ENCODE peak calls at places on chromosome 3, in five cellular contexts. B is cardiac septum, Y is SJSA1, F is GM03348, E is B cell. J is an unnamed sample.

GRCh38 chr3:154766765-154767503 is 313.2 kb upstream of the MME start:
- DNase-seq in Y (no peak), E (no peak), F (no peak), B (no peak), J (no peak)

GRCh38 chr3:42345811-42346210 is 64.6 kb downstream of the LYZL4 start:
- DNase-seq in Y (no peak), B (no peak), E (no peak), F (no peak), J (no peak)

GRCh38 chr3:106840319-106840718 is 536.9 kb upstream of the CCDC54 start:
- DNase-seq in Y (no peak), B (no peak), F (no peak), E (no peak), J (no peak)

GRCh38 chr3:47019201-47019600 is 39.7 kb downstream of the NBEAL2 start:
- DNase-seq in F (no peak), Y (no peak), E (no peak), B (no peak), J (no peak)

GRCh38 chr3:51268132-51268531 is 117.0 kb upstream of the MANF start:
- DNase-seq in E (no peak), F (no peak), Y (no peak), B (no peak), J (no peak)

GRCh38 chr3:13261104-13261800 is 158.9 kb downstream of the NUP210 start:
- DNase-seq in B (no peak), F (no peak), Y (no peak), E (no peak), J (no peak)

GRCh38 chr3:65808407-65808806 is 230.3 kb downstream of the MAGI1 start:
- DNase-seq in E (no peak), F (no peak), B (no peak), Y (no peak), J (no peak)

GRCh38 chr3:89851974-89852621 is 744.7 kb downstream of the EPHA3 start:
- DNase-seq in F (peak), B (no peak), Y (peak), E (no peak), J (no peak)

GRCh38 chr3:5348229-5348628 is 160.7 kb downstream of the EDEM1 start:
- DNase-seq in E (no peak), B (no peak), Y (no peak), F (no peak), J (no peak)

GRCh38 chr3:182786564-182787196 is 6.6 kb upstream of the ATP11B start:
- DNase-seq in Y (no peak), E (no peak), F (no peak), B (no peak), J (no peak)

GRCh38 chr3:190375250-190375649 is 12.7 kb upstream of the CLDN16 start:
- DNase-seq in Y (no peak), E (no peak), B (no peak), F (no peak), J (no peak)

GRCh38 chr3:42718338-42718737 is 15.7 kb upstream of the HHATL start:
- DNase-seq in F (no peak), E (no peak), B (no peak), Y (no peak), J (no peak)

GRCh38 chr3:193872265-193872753 is 263.6 kb upstream of the HES1 start:
- DNase-seq in F (peak), E (no peak), Y (peak), B (no peak), J (peak)

GRCh38 chr3:119427669-119428068 is 35.7 kb downstream of the TMEM39A start:
- DNase-seq in E (no peak), F (no peak), Y (no peak), B (no peak), J (no peak)

GRCh38 chr3:78565712-78566111 is 1202.1 kb downstream of the ROBO1 start:
- DNase-seq in B (no peak), E (no peak), Y (no peak), F (no peak), J (no peak)

GRCh38 chr3:52072471-52072870 is 16.1 kb upstream of the DUSP7 start:
- DNase-seq in E (no peak), F (no peak), Y (no peak), B (no peak), J (no peak)